ENCODE peak calls at places on chromosomes 6 and 20, in nine cellular contexts. One of them, this sample, is unnamed.

GRCh38 chr6:25354078-25354940 is 75.1 kb downstream of the CARMIL1 start:
- DNase-seq in foreskin melanocyte: no peak
- DNase-seq in IMR-90: peak; percentile 39
- DNase-seq in activated CD4-positive, alpha-beta T cell treated with anti-CD3 and anti-CD28 coated beads, Interleukin-2, amount 50 U/mL, for 48 hours: no peak
- DNase-seq in NCI-H510A treated with DMSO at 0.1 percent for 48 hours: no peak
- DNase-seq in Ammon's horn: no peak
- DNase-seq in HepG2: no peak
- DNase-seq in skeletal muscle cell: no peak
- DNase-seq in NCI-H774: no peak
- DNase-seq in this sample: no peak

GRCh38 chr6:30259140-30260035 is 46.2 kb upstream of the TRIM26 start:
- DNase-seq in foreskin melanocyte: peak; percentile 53
- DNase-seq in IMR-90: peak; percentile 81
- DNase-seq in activated CD4-positive, alpha-beta T cell treated with anti-CD3 and anti-CD28 coated beads, Interleukin-2, amount 50 U/mL, for 48 hours: peak; percentile 62
- DNase-seq in NCI-H510A treated with DMSO at 0.1 percent for 48 hours: no peak
- DNase-seq in Ammon's horn: peak; percentile 91
- DNase-seq in HepG2: peak; percentile 83
- DNase-seq in skeletal muscle cell: peak; percentile 30
- DNase-seq in NCI-H774: peak; percentile 46
- DNase-seq in this sample: peak; percentile 90

GRCh38 chr20:20454367-20454766 is 86.5 kb downstream of the INSM1 start:
- DNase-seq in foreskin melanocyte: no peak
- DNase-seq in IMR-90: no peak
- DNase-seq in activated CD4-positive, alpha-beta T cell treated with anti-CD3 and anti-CD28 coated beads, Interleukin-2, amount 50 U/mL, for 48 hours: no peak
- DNase-seq in NCI-H510A treated with DMSO at 0.1 percent for 48 hours: no peak
- DNase-seq in Ammon's horn: no peak
- DNase-seq in HepG2: no peak
- DNase-seq in skeletal muscle cell: no peak
- DNase-seq in NCI-H774: no peak
- DNase-seq in this sample: no peak

GRCh38 chr6:33689148-33689494 is 22.4 kb downstream of the UQCC2 start:
- DNase-seq in foreskin melanocyte: no peak
- DNase-seq in IMR-90: no peak
- DNase-seq in activated CD4-positive, alpha-beta T cell treated with anti-CD3 and anti-CD28 coated beads, Interleukin-2, amount 50 U/mL, for 48 hours: no peak
- DNase-seq in NCI-H510A treated with DMSO at 0.1 percent for 48 hours: no peak
- DNase-seq in Ammon's horn: peak; percentile 58
- DNase-seq in HepG2: no peak
- DNase-seq in skeletal muscle cell: no peak
- DNase-seq in NCI-H774: no peak
- DNase-seq in this sample: no peak

GRCh38 chr6:127971945-127972391 is 71.1 kb upstream of the THEMIS start:
- DNase-seq in foreskin melanocyte: no peak
- DNase-seq in IMR-90: peak; percentile 70
- DNase-seq in activated CD4-positive, alpha-beta T cell treated with anti-CD3 and anti-CD28 coated beads, Interleukin-2, amount 50 U/mL, for 48 hours: peak; percentile 31
- DNase-seq in NCI-H510A treated with DMSO at 0.1 percent for 48 hours: no peak
- DNase-seq in Ammon's horn: no peak
- DNase-seq in HepG2: peak; percentile 6
- DNase-seq in skeletal muscle cell: peak; percentile 38
- DNase-seq in NCI-H774: no peak
- DNase-seq in this sample: no peak

GRCh38 chr20:33753763-33754162 is 22.0 kb downstream of the ZNF341 start:
- DNase-seq in foreskin melanocyte: no peak
- DNase-seq in IMR-90: peak; percentile 38
- DNase-seq in activated CD4-positive, alpha-beta T cell treated with anti-CD3 and anti-CD28 coated beads, Interleukin-2, amount 50 U/mL, for 48 hours: no peak
- DNase-seq in NCI-H510A treated with DMSO at 0.1 percent for 48 hours: no peak
- DNase-seq in Ammon's horn: no peak
- DNase-seq in HepG2: no peak
- DNase-seq in skeletal muscle cell: no peak
- DNase-seq in NCI-H774: no peak
- DNase-seq in this sample: no peak

GRCh38 chr6:44256291-44257006 is 879 bp downstream of the SLC35B2 start:
- DNase-seq in foreskin melanocyte: no peak
- DNase-seq in IMR-90: no peak
- DNase-seq in activated CD4-positive, alpha-beta T cell treated with anti-CD3 and anti-CD28 coated beads, Interleukin-2, amount 50 U/mL, for 48 hours: no peak
- DNase-seq in NCI-H510A treated with DMSO at 0.1 percent for 48 hours: peak; percentile 66
- DNase-seq in Ammon's horn: no peak
- DNase-seq in HepG2: no peak
- DNase-seq in skeletal muscle cell: no peak
- DNase-seq in NCI-H774: no peak
- DNase-seq in this sample: no peak

GRCh38 chr20:53642196-53643030 is 48.8 kb upstream of the ZNF217 start:
- DNase-seq in foreskin melanocyte: no peak
- DNase-seq in IMR-90: peak; percentile 50
- DNase-seq in activated CD4-positive, alpha-beta T cell treated with anti-CD3 and anti-CD28 coated beads, Interleukin-2, amount 50 U/mL, for 48 hours: peak; percentile 33
- DNase-seq in NCI-H510A treated with DMSO at 0.1 percent for 48 hours: no peak
- DNase-seq in Ammon's horn: peak; percentile 52
- DNase-seq in HepG2: peak; percentile 99
- DNase-seq in skeletal muscle cell: peak; percentile 36
- DNase-seq in NCI-H774: no peak
- DNase-seq in this sample: peak; percentile 57

GRCh38 chr6:72522735-72523141 is 99.1 kb upstream of the KCNQ5 start:
- DNase-seq in foreskin melanocyte: no peak
- DNase-seq in IMR-90: no peak
- DNase-seq in activated CD4-positive, alpha-beta T cell treated with anti-CD3 and anti-CD28 coated beads, Interleukin-2, amount 50 U/mL, for 48 hours: peak; percentile 3
- DNase-seq in NCI-H510A treated with DMSO at 0.1 percent for 48 hours: peak; percentile 63
- DNase-seq in Ammon's horn: no peak
- DNase-seq in HepG2: peak; percentile 9
- DNase-seq in skeletal muscle cell: no peak
- DNase-seq in NCI-H774: no peak
- DNase-seq in this sample: no peak

GRCh38 chr20:5797843-5798462 is 47.8 kb downstream of the SHLD1 start:
- DNase-seq in foreskin melanocyte: peak; percentile 33
- DNase-seq in IMR-90: no peak
- DNase-seq in activated CD4-positive, alpha-beta T cell treated with anti-CD3 and anti-CD28 coated beads, Interleukin-2, amount 50 U/mL, for 48 hours: no peak
- DNase-seq in NCI-H510A treated with DMSO at 0.1 percent for 48 hours: no peak
- DNase-seq in Ammon's horn: no peak
- DNase-seq in HepG2: no peak
- DNase-seq in skeletal muscle cell: no peak
- DNase-seq in NCI-H774: no peak
- DNase-seq in this sample: no peak

GRCh38 chr6:144710207-144710606 is 425.1 kb downstream of the UTRN start:
- DNase-seq in foreskin melanocyte: peak; percentile 87
- DNase-seq in IMR-90: peak; percentile 90
- DNase-seq in activated CD4-positive, alpha-beta T cell treated with anti-CD3 and anti-CD28 coated beads, Interleukin-2, amount 50 U/mL, for 48 hours: no peak
- DNase-seq in NCI-H510A treated with DMSO at 0.1 percent for 48 hours: no peak
- DNase-seq in Ammon's horn: no peak
- DNase-seq in HepG2: no peak
- DNase-seq in skeletal muscle cell: peak; percentile 52
- DNase-seq in NCI-H774: no peak
- DNase-seq in this sample: no peak

GRCh38 chr20:37228111-37228510 is 33.5 kb downstream of the GHRH start:
- DNase-seq in foreskin melanocyte: no peak
- DNase-seq in IMR-90: no peak
- DNase-seq in activated CD4-positive, alpha-beta T cell treated with anti-CD3 and anti-CD28 coated beads, Interleukin-2, amount 50 U/mL, for 48 hours: no peak
- DNase-seq in NCI-H510A treated with DMSO at 0.1 percent for 48 hours: no peak
- DNase-seq in Ammon's horn: no peak
- DNase-seq in HepG2: no peak
- DNase-seq in skeletal muscle cell: no peak
- DNase-seq in NCI-H774: no peak
- DNase-seq in this sample: no peak

GRCh38 chr6:27809939-27810767 is 102.0 kb downstream of the OR2B2 start:
- DNase-seq in foreskin melanocyte: peak; percentile 96
- DNase-seq in IMR-90: peak; percentile 98
- DNase-seq in activated CD4-positive, alpha-beta T cell treated with anti-CD3 and anti-CD28 coated beads, Interleukin-2, amount 50 U/mL, for 48 hours: peak; percentile 63
- DNase-seq in NCI-H510A treated with DMSO at 0.1 percent for 48 hours: peak; percentile 96
- DNase-seq in Ammon's horn: peak; percentile 85
- DNase-seq in HepG2: peak; percentile 98
- DNase-seq in skeletal muscle cell: peak; percentile 92
- DNase-seq in NCI-H774: peak; percentile 91
- DNase-seq in this sample: peak; percentile 88

GRCh38 chr20:50815162-50815989 is 20.5 kb downstream of the BCAS4 start:
- DNase-seq in foreskin melanocyte: no peak
- DNase-seq in IMR-90: peak; percentile 92
- DNase-seq in activated CD4-positive, alpha-beta T cell treated with anti-CD3 and anti-CD28 coated beads, Interleukin-2, amount 50 U/mL, for 48 hours: no peak
- DNase-seq in NCI-H510A treated with DMSO at 0.1 percent for 48 hours: peak; percentile 60
- DNase-seq in Ammon's horn: no peak
- DNase-seq in HepG2: no peak
- DNase-seq in skeletal muscle cell: peak; percentile 36
- DNase-seq in NCI-H774: no peak
- DNase-seq in this sample: no peak

GRCh38 chr6:85453490-85453889 is 3.6 kb downstream of the NT5E start:
- DNase-seq in foreskin melanocyte: no peak
- DNase-seq in IMR-90: no peak
- DNase-seq in activated CD4-positive, alpha-beta T cell treated with anti-CD3 and anti-CD28 coated beads, Interleukin-2, amount 50 U/mL, for 48 hours: no peak
- DNase-seq in NCI-H510A treated with DMSO at 0.1 percent for 48 hours: no peak
- DNase-seq in Ammon's horn: no peak
- DNase-seq in HepG2: no peak
- DNase-seq in skeletal muscle cell: no peak
- DNase-seq in NCI-H774: no peak
- DNase-seq in this sample: no peak

GRCh38 chr6:3775386-3775785 is 23.9 kb upstream of the PXDC1 start:
- DNase-seq in foreskin melanocyte: no peak
- DNase-seq in IMR-90: no peak
- DNase-seq in activated CD4-positive, alpha-beta T cell treated with anti-CD3 and anti-CD28 coated beads, Interleukin-2, amount 50 U/mL, for 48 hours: no peak
- DNase-seq in NCI-H510A treated with DMSO at 0.1 percent for 48 hours: no peak
- DNase-seq in Ammon's horn: no peak
- DNase-seq in HepG2: no peak
- DNase-seq in skeletal muscle cell: no peak
- DNase-seq in NCI-H774: no peak
- DNase-seq in this sample: no peak

GRCh38 chr6:44339763-44340625 is 2.5 kb upstream of the SPATS1 start:
- DNase-seq in foreskin melanocyte: no peak
- DNase-seq in IMR-90: peak; percentile 67
- DNase-seq in activated CD4-positive, alpha-beta T cell treated with anti-CD3 and anti-CD28 coated beads, Interleukin-2, amount 50 U/mL, for 48 hours: peak; percentile 10
- DNase-seq in NCI-H510A treated with DMSO at 0.1 percent for 48 hours: no peak
- DNase-seq in Ammon's horn: no peak
- DNase-seq in HepG2: no peak
- DNase-seq in skeletal muscle cell: peak; percentile 17
- DNase-seq in NCI-H774: no peak
- DNase-seq in this sample: no peak

GRCh38 chr6:69994251-69994650 is 127.9 kb downstream of the COL19A1 start:
- DNase-seq in foreskin melanocyte: no peak
- DNase-seq in IMR-90: no peak
- DNase-seq in activated CD4-positive, alpha-beta T cell treated with anti-CD3 and anti-CD28 coated beads, Interleukin-2, amount 50 U/mL, for 48 hours: no peak
- DNase-seq in NCI-H510A treated with DMSO at 0.1 percent for 48 hours: no peak
- DNase-seq in Ammon's horn: peak; percentile 19
- DNase-seq in HepG2: no peak
- DNase-seq in skeletal muscle cell: no peak
- DNase-seq in NCI-H774: no peak
- DNase-seq in this sample: no peak

GRCh38 chr6:2224847-2225382 is 20.5 kb downstream of the GMDS start:
- DNase-seq in foreskin melanocyte: no peak
- DNase-seq in IMR-90: no peak
- DNase-seq in activated CD4-positive, alpha-beta T cell treated with anti-CD3 and anti-CD28 coated beads, Interleukin-2, amount 50 U/mL, for 48 hours: no peak
- DNase-seq in NCI-H510A treated with DMSO at 0.1 percent for 48 hours: no peak
- DNase-seq in Ammon's horn: no peak
- DNase-seq in HepG2: no peak
- DNase-seq in skeletal muscle cell: no peak
- DNase-seq in NCI-H774: no peak
- DNase-seq in this sample: no peak

GRCh38 chr6:13827038-13827437 is 12.7 kb upstream of the MCUR1 start:
- DNase-seq in foreskin melanocyte: no peak
- DNase-seq in IMR-90: no peak
- DNase-seq in activated CD4-positive, alpha-beta T cell treated with anti-CD3 and anti-CD28 coated beads, Interleukin-2, amount 50 U/mL, for 48 hours: no peak
- DNase-seq in NCI-H510A treated with DMSO at 0.1 percent for 48 hours: no peak
- DNase-seq in Ammon's horn: no peak
- DNase-seq in HepG2: no peak
- DNase-seq in skeletal muscle cell: no peak
- DNase-seq in NCI-H774: no peak
- DNase-seq in this sample: no peak

GRCh38 chr6:161406633-161407032 is 132.8 kb upstream of the AGPAT4 start:
- DNase-seq in foreskin melanocyte: peak; percentile 76
- DNase-seq in IMR-90: peak; percentile 88
- DNase-seq in activated CD4-positive, alpha-beta T cell treated with anti-CD3 and anti-CD28 coated beads, Interleukin-2, amount 50 U/mL, for 48 hours: no peak
- DNase-seq in NCI-H510A treated with DMSO at 0.1 percent for 48 hours: no peak
- DNase-seq in Ammon's horn: peak; percentile 39
- DNase-seq in HepG2: no peak
- DNase-seq in skeletal muscle cell: peak; percentile 98
- DNase-seq in NCI-H774: no peak
- DNase-seq in this sample: no peak

GRCh38 chr6:79071547-79071946 is 6.5 kb downstream of the PHIP start:
- DNase-seq in foreskin melanocyte: no peak
- DNase-seq in IMR-90: no peak
- DNase-seq in activated CD4-positive, alpha-beta T cell treated with anti-CD3 and anti-CD28 coated beads, Interleukin-2, amount 50 U/mL, for 48 hours: no peak
- DNase-seq in NCI-H510A treated with DMSO at 0.1 percent for 48 hours: no peak
- DNase-seq in Ammon's horn: no peak
- DNase-seq in HepG2: no peak
- DNase-seq in skeletal muscle cell: no peak
- DNase-seq in NCI-H774: no peak
- DNase-seq in this sample: no peak

GRCh38 chr6:144214622-144215401 is 64.5 kb downstream of the STX11 start:
- DNase-seq in foreskin melanocyte: no peak
- DNase-seq in IMR-90: no peak
- DNase-seq in activated CD4-positive, alpha-beta T cell treated with anti-CD3 and anti-CD28 coated beads, Interleukin-2, amount 50 U/mL, for 48 hours: no peak
- DNase-seq in NCI-H510A treated with DMSO at 0.1 percent for 48 hours: no peak
- DNase-seq in Ammon's horn: no peak
- DNase-seq in HepG2: no peak
- DNase-seq in skeletal muscle cell: no peak
- DNase-seq in NCI-H774: no peak
- DNase-seq in this sample: no peak

GRCh38 chr20:61809006-61809770 is 256.5 kb downstream of the TAF4 start:
- DNase-seq in foreskin melanocyte: no peak
- DNase-seq in IMR-90: no peak
- DNase-seq in activated CD4-positive, alpha-beta T cell treated with anti-CD3 and anti-CD28 coated beads, Interleukin-2, amount 50 U/mL, for 48 hours: no peak
- DNase-seq in NCI-H510A treated with DMSO at 0.1 percent for 48 hours: no peak
- DNase-seq in Ammon's horn: no peak
- DNase-seq in HepG2: no peak
- DNase-seq in skeletal muscle cell: no peak
- DNase-seq in NCI-H774: no peak
- DNase-seq in this sample: no peak

GRCh38 chr20:45061244-45061643 is 39.7 kb downstream of the KCNS1 start:
- DNase-seq in foreskin melanocyte: peak; percentile 38
- DNase-seq in IMR-90: peak; percentile 93
- DNase-seq in activated CD4-positive, alpha-beta T cell treated with anti-CD3 and anti-CD28 coated beads, Interleukin-2, amount 50 U/mL, for 48 hours: no peak
- DNase-seq in NCI-H510A treated with DMSO at 0.1 percent for 48 hours: no peak
- DNase-seq in Ammon's horn: no peak
- DNase-seq in HepG2: no peak
- DNase-seq in skeletal muscle cell: peak; percentile 72
- DNase-seq in NCI-H774: no peak
- DNase-seq in this sample: peak; percentile 43

GRCh38 chr20:18263723-18264122 is 24.6 kb upstream of the ZNF133 start:
- DNase-seq in foreskin melanocyte: no peak
- DNase-seq in IMR-90: no peak
- DNase-seq in activated CD4-positive, alpha-beta T cell treated with anti-CD3 and anti-CD28 coated beads, Interleukin-2, amount 50 U/mL, for 48 hours: no peak
- DNase-seq in NCI-H510A treated with DMSO at 0.1 percent for 48 hours: no peak
- DNase-seq in Ammon's horn: no peak
- DNase-seq in HepG2: peak; percentile 39
- DNase-seq in skeletal muscle cell: no peak
- DNase-seq in NCI-H774: no peak
- DNase-seq in this sample: no peak

This sample was measured in pons.